ENCODE peak calls at places on chromosomes 11 and 22, in nine cellular contexts. V is GM23248, T is lower lobe of right lung, H is OCI-LY7, G is tibial artery, Y is MM.1S, O is GM12878, L is heart right ventricle, S is heart left ventricle. C is an unnamed sample.

GRCh38 chr11:126624491-126624890 is 269.0 kb downstream of the ST3GAL4 start:
- DNase-seq in V (peak; percentile 29), T (no peak), H (no peak), G (no peak), Y (no peak), O (no peak), L (no peak), S (no peak), C (no peak)

GRCh38 chr11:11621881-11622706 is at the start of gene GALNT18:
- DNase-seq in V (peak; percentile 97), T (peak; percentile 92), H (peak; percentile 33), G (peak; percentile 95), Y (peak; percentile 94), O (peak; percentile 68), L (peak; percentile 94), S (peak; percentile 96), C (peak; percentile 92)

GRCh38 chr11:127925430-127925829 is 661.9 kb downstream of the ETS1 start:
- DNase-seq in V (peak; percentile 63), T (no peak), H (no peak), G (no peak), Y (no peak), O (no peak), L (no peak), S (no peak), C (no peak)

GRCh38 chr11:89491141-89491690 is at the start of gene NOX4:
- DNase-seq in V (peak; percentile 55), T (peak; percentile 50), H (no peak), G (peak; percentile 83), Y (no peak), O (no peak), L (peak; percentile 21), S (peak; percentile 79), C (peak; percentile 41)

GRCh38 chr22:46674367-46674781 is 54.2 kb downstream of the GRAMD4 start:
- DNase-seq in V (no peak), T (peak; percentile 72), H (peak; percentile 86), G (peak; percentile 78), Y (no peak), O (no peak), L (peak; percentile 85), S (peak; percentile 86), C (peak; percentile 55)

GRCh38 chr11:102256251-102256650 is 61.0 kb upstream of the BIRC3 start:
- DNase-seq in V (peak; percentile 80), T (no peak), H (no peak), G (no peak), Y (no peak), O (no peak), L (no peak), S (no peak), C (no peak)

GRCh38 chr11:35139883-35140282 is 912 bp downstream of the CD44 start:
- DNase-seq in V (peak; percentile 51), T (no peak), H (no peak), G (peak; percentile 68), Y (no peak), O (no peak), L (no peak), S (no peak), C (no peak)

GRCh38 chr11:131910491-131911387 is 540.3 kb downstream of the NTM start:
- DNase-seq in V (peak; percentile 77), T (no peak), H (no peak), G (no peak), Y (no peak), O (no peak), L (no peak), S (no peak), C (no peak)

GRCh38 chr11:36095716-36096115 is 151.9 kb downstream of the LDLRAD3 start:
- DNase-seq in V (no peak), T (no peak), H (no peak), G (no peak), Y (no peak), O (no peak), L (no peak), S (no peak), C (no peak)

GRCh38 chr22:22752556-22753477 is 108.4 kb downstream of the GGTLC2 start:
- DNase-seq in V (peak; percentile 83), T (no peak), H (peak; percentile 68), G (peak; percentile 62), Y (peak; percentile 45), O (no peak), L (no peak), S (no peak), C (no peak)

GRCh38 chr11:57491371-57492061 is 24.0 kb downstream of the SLC43A1 start:
- DNase-seq in V (peak; percentile 47), T (no peak), H (peak; percentile 59), G (no peak), Y (no peak), O (no peak), L (no peak), S (no peak), C (no peak)

GRCh38 chr11:19973136-19973635 is 187.1 kb downstream of the DBX1 start:
- DNase-seq in V (no peak), T (no peak), H (no peak), G (no peak), Y (no peak), O (no peak), L (no peak), S (no peak), C (no peak)

GRCh38 chr11:76217653-76218160 is 11.4 kb upstream of the WNT11 start:
- DNase-seq in V (no peak), T (peak; percentile 9), H (no peak), G (no peak), Y (no peak), O (no peak), L (no peak), S (peak; percentile 26), C (no peak)

GRCh38 chr22:26377170-26377825 is 51.8 kb upstream of the ASPHD2 start:
- DNase-seq in V (no peak), T (no peak), H (no peak), G (no peak), Y (no peak), O (no peak), L (no peak), S (no peak), C (no peak)

GRCh38 chr11:27304514-27304913 is 58.5 kb downstream of the CCDC34 start:
- DNase-seq in V (no peak), T (no peak), H (no peak), G (no peak), Y (no peak), O (no peak), L (no peak), S (no peak), C (no peak)

GRCh38 chr22:50173221-50173982 is 2.9 kb downstream of the PANX2 start:
- DNase-seq in V (no peak), T (peak; percentile 66), H (peak; percentile 66), G (no peak), Y (no peak), O (no peak), L (no peak), S (peak; percentile 50), C (peak; percentile 87)

GRCh38 chr22:50175191-50175461 is 4.6 kb downstream of the PANX2 start:
- DNase-seq in V (no peak), T (no peak), H (no peak), G (no peak), Y (no peak), O (no peak), L (no peak), S (no peak), C (no peak)

GRCh38 chr22:50174382-50175190 is 4.1 kb downstream of the PANX2 start:
- DNase-seq in V (no peak), T (no peak), H (no peak), G (no peak), Y (no peak), O (no peak), L (no peak), S (peak; percentile 56), C (peak; percentile 73)

GRCh38 chr22:50171965-50172421 is 1.5 kb downstream of the PANX2 start:
- DNase-seq in V (no peak), T (no peak), H (no peak), G (no peak), Y (no peak), O (no peak), L (no peak), S (peak; percentile 61), C (peak; percentile 69)

GRCh38 chr22:50173983-50174355 is 3.4 kb downstream of the PANX2 start:
- DNase-seq in V (no peak), T (no peak), H (no peak), G (no peak), Y (no peak), O (no peak), L (no peak), S (peak; percentile 48), C (no peak)
- H3K27ac ChIP-seq in V (no peak overlapping the region), T (no peak overlapping the region), H (peak overlapping the region; percentile 21), G (no peak overlapping the region), Y (no peak overlapping the region), O (no peak overlapping the region), L (no peak overlapping the region), S (no peak overlapping the region), C (no peak overlapping the region)

GRCh38 chr11:66881436-66881835 is 24.6 kb downstream of the LRFN4 start:
- DNase-seq in V (no peak), T (no peak), H (no peak), G (no peak), Y (no peak), O (no peak), L (no peak), S (peak; percentile 15), C (no peak)
- H3K4me1 ChIP-seq in V (peaks cover 18% of the 10 kb centered on the region), T (peaks cover 8% of the 10 kb centered on the region), H (peaks cover 6% of the 10 kb centered on the region), G (no peaks in the 10 kb centered on the region), Y (peaks cover 9% of the 10 kb centered on the region), O (peaks cover 3% of the 10 kb centered on the region), L (peaks cover 5% of the 10 kb centered on the region), S (peaks cover 5% of the 10 kb centered on the region), C (no peaks in the 10 kb centered on the region)

GRCh38 chr11:42253156-42253555 is 793.7 kb upstream of the LRRC4C start:
- DNase-seq in V (no peak), T (no peak), H (no peak), G (no peak), Y (no peak), O (no peak), L (no peak), S (no peak), C (no peak)
- H3K27ac ChIP-seq in V (no peak overlapping the region), T (no peak overlapping the region), H (no peak overlapping the region), G (no peak overlapping the region), Y (no peak overlapping the region), O (no peak overlapping the region), L (no peak overlapping the region), S (no peak overlapping the region), C (no peak overlapping the region)

DNA sequence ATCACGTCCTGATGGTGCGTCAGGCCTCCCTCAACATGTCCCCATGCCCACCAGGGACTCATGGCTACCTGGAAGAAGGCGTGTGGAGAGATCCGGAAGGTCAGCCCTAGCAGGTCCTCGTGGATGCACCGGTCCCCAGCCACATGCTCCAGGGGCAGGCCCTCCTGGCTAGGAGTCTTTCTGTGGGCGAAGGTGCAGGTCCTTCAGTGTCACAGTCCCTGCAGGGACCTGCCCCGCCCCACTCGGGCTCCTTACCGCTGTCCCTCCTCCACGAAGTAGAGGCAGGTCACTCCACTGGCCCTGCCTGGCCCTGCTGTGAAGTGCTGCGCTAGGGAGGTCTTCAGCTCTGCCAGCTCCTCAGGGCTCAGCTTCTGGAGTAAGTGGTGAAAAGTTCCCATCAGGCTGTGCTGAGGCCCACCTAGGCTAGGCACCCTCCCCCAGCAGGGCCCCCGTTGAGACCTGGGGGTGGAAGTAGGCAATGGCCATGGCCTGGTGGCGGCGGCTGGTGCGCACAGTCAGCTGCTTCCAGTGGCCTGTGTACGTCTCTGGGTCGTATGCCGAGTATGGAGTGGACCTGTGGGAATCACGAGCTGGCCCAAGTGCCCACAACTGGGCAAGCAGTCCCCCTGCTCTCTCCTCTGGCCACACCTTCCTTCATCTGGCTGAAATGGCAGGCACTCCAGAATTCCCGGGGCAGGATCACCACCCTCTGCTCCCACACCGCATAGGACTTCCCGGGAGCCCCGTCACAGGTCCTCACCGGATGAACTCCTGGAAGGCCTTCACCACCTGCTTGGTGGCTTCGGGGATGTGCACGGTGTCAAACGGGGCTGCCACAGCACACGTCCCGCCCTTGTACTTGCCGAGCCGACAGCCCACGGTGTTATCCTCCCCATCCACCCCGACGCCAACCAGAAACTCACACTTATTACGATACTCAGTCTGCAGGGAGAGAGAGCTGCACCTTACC is 1.1 kb upstream of the RANBP1 start:
- DNase-seq in V (no peak), T (peak; percentile 42), H (no peak), G (no peak), Y (no peak), O (no peak), L (no peak), S (peak; percentile 54), C (no peak)
- H3K4me1 ChIP-seq in V (peaks cover 13% of the 10 kb centered on the region), T (peaks cover 29% of the 10 kb centered on the region), H (peaks cover 44% of the 10 kb centered on the region), G (peaks cover 18% of the 10 kb centered on the region), Y (peaks cover 16% of the 10 kb centered on the region), O (peaks cover 29% of the 10 kb centered on the region), L (peaks cover 47% of the 10 kb centered on the region), S (peaks cover 26% of the 10 kb centered on the region), C (peaks cover 36% of the 10 kb centered on the region)